ENCODE peak calls at places on chromosomes 13 and 19, in four cellular contexts. M, K, X and G are unnamed samples.

GRCh38 chr19:46924874-46925547 is 64.2 kb downstream of the ARHGAP35 start:
- DNase-seq in M (no peak), K (no peak), X (peak), G (peak)

GRCh38 chr13:99446242-99446641 is 55.0 kb upstream of the TM9SF2 start:
- DNase-seq in M (peak), K (no peak), X (no peak), G (no peak)

GRCh38 chr19:14030997-14031718 is 404 bp upstream of the IL27RA start:
- DNase-seq in M (no peak), K (no peak), X (no peak), G (no peak)

GRCh38 chr13:73340069-73340468 is 281.3 kb downstream of the KLF5 start:
- DNase-seq in M (no peak), K (no peak), X (no peak), G (no peak)

GRCh38 chr13:64397699-64398098 is 2832.4 kb downstream of the PCDH9 start:
- DNase-seq in M (no peak), K (no peak), X (no peak), G (no peak)

GRCh38 chr19:49746206-49746958 is 16.7 kb downstream of the TSKS start:
- DNase-seq in M (peak), K (peak), X (peak), G (peak)

GRCh38 chr13:84994582-84994981 is 804.6 kb downstream of the SLITRK6 start:
- DNase-seq in M (no peak), K (no peak), X (no peak), G (no peak)

GRCh38 chr13:52767949-52768516 is 28.4 kb upstream of the CNMD start:
- DNase-seq in M (no peak), K (no peak), X (no peak), G (no peak)

GRCh38 chr19:3142292-3142670 is 6.4 kb downstream of the GNA15 start:
- DNase-seq in M (peak), K (no peak), X (no peak), G (no peak)

GRCh38 chr19:368624-369020 is 24.0 kb upstream of the MIER2 start:
- DNase-seq in M (no peak), K (no peak), X (no peak), G (no peak)

GRCh38 chr19:43028866-43029265 is 2.6 kb upstream of the PSG11 start:
- DNase-seq in M (no peak), K (no peak), X (no peak), G (no peak)

GRCh38 chr19:10935371-10936059 is 6.9 kb downstream of the TIMM29 start:
- DNase-seq in M (no peak), K (no peak), X (no peak), G (no peak)

GRCh38 chr13:68715651-68716050 is 1392.0 kb upstream of the ATXN8OS start:
- DNase-seq in M (no peak), K (no peak), X (no peak), G (no peak)

GRCh38 chr19:56764296-56764695 is 76.2 kb downstream of the PEG3 start:
- DNase-seq in M (no peak), K (no peak), X (no peak), G (no peak)

GRCh38 chr13:21338156-21338555 is 120.9 kb downstream of the ZDHHC20 start:
- DNase-seq in M (no peak), K (no peak), X (no peak), G (no peak)

GRCh38 chr13:98366959-98367358 is 189.9 kb upstream of the RNF113B start:
- DNase-seq in M (no peak), K (no peak), X (no peak), G (no peak)

GRCh38 chr13:98370261-98370660 is 193.2 kb upstream of the RNF113B start:
- DNase-seq in M (no peak), K (peak), X (no peak), G (no peak)

GRCh38 chr13:98365291-98365690 is 188.2 kb upstream of the RNF113B start:
- DNase-seq in M (no peak), K (no peak), X (no peak), G (no peak)

GRCh38 chr13:98370806-98371553 is 193.9 kb upstream of the RNF113B start:
- DNase-seq in M (no peak), K (peak), X (no peak), G (no peak)

GRCh38 chr13:98368019-98368418 is 190.9 kb upstream of the RNF113B start:
- DNase-seq in M (no peak), K (no peak), X (no peak), G (no peak)
- TF ChIP-seq JUND in M (no peak), K (no peak), X (no peak), G (no peak)

GRCh38 chr13:50708461-50708860 is 135.0 kb downstream of the DLEU7 start:
- DNase-seq in M (no peak), K (no peak), X (no peak), G (no peak)
- TF ChIP-seq JUND in M (no peak), K (no peak), X (no peak), G (no peak)

GRCh38 chr19:55377356-55378131 is 918 bp downstream of the TMEM190 start:
- DNase-seq in M (no peak), K (peak), X (no peak), G (no peak)

GRCh38 chr19:55376381-55376933 is at the start of gene TMEM190:
- DNase-seq in M (no peak), K (peak), X (peak), G (no peak)

GRCh38 chr19:55373318-55373992 is 3.2 kb upstream of the TMEM190 start:
- DNase-seq in M (no peak), K (no peak), X (no peak), G (no peak)

GRCh38 chr19:55372316-55373081 is 2.2 kb upstream of the IL11 start:
- DNase-seq in M (no peak), K (no peak), X (no peak), G (no peak)

DNA sequence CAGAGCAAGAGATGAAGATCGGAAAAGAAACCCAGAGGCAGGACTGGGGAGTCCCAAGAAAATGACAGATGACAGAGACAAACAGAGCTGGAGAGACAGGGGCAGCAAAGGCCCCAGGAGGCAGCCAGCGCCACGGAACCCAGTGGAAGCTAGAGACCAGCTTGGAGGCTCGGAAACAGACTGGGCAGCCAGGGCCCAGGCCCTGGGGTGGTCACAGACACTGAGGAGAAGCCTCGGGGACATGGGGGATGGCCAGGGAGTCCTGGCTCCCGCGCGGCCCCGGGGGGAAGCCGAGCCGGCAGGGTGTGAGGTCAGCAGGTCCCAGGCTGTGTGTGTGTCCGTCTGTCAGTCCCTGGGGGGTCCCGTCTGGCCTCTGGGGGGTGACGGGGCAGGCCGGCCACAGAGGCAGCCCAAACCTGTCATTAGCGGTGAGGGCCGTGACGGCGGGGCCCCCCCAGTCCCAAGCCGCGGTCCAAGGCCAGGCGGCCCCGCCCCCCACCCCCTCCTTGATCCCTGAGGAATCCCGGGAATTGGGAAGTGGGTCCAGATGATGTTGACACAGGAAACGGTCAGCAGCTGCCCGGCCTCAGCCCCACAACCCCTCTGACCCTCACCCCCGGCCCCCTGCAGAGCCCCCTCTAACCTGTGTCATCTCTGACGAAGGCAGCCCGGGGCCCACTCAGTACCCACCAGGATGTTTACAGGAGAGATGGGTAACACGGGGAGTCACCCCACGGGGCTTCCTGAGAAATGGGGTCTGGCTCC is 2.5 kb upstream of the TMEM190 start:
- DNase-seq in M (no peak), K (no peak), X (no peak), G (no peak)
- TF ChIP-seq JUND in M (no peak), K (no peak), X (no peak), G (no peak)

DNA sequence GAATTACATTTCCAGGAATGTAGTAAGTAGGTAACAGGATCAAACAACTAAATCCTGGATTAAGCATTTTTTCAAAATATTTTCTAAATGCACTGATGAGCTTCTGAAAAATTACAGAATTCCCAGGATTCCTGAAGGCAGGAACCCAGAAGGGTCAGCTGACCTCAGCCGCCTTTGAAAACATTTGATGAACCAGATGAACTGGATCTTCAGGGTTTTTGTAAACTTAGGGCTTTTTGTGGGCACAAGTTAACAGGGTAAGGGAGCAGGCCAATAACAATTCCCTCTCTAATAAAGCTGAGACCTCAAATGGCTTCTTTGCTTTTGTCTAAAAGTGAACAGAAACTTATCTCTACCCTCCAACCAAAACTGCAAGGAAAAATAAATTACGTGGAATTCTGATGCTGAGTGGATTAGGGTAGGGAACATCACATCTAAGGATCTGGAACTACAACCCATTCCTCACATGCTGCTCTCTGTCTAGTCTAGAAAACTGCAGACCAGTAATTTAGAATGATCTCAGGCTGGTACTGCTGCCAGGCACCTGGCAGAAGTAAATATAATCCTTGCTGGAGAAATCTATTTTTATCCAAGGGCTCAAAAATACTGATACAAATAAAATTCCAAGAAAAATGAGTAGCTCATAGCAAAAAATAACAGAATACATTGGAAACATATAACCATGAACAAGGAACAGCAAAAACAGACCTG is 48.2 kb upstream of the N4BP2L1 start:
- DNase-seq in M (no peak), K (no peak), X (no peak), G (no peak)
- TF ChIP-seq JUND in M (no peak), K (no peak), X (no peak), G (no peak)

GRCh38 chr13:42041684-42042035 is 6.8 kb upstream of the DGKH start:
- DNase-seq in M (no peak), K (peak), X (peak), G (peak)

GRCh38 chr13:42039457-42039945 is 8.9 kb upstream of the DGKH start:
- DNase-seq in M (peak), K (no peak), X (peak), G (no peak)

GRCh38 chr13:42041017-42041683 is 7.3 kb upstream of the DGKH start:
- DNase-seq in M (peak), K (peak), X (peak), G (peak)

GRCh38 chr13:42039946-42040729 is 8.3 kb upstream of the DGKH start:
- DNase-seq in M (peak), K (peak), X (peak), G (peak)

GRCh38 chr13:42040730-42041016 is 7.8 kb upstream of the DGKH start:
- DNase-seq in M (no peak), K (no peak), X (no peak), G (no peak)
- TF ChIP-seq JUND in M (no peak), K (no peak), X (no peak), G (no peak)

GRCh38 chr13:23985846-23986245 is 88.5 kb upstream of the C1QTNF9B start:
- DNase-seq in M (no peak), K (no peak), X (no peak), G (no peak)
- TF ChIP-seq JUND in M (no peak), K (no peak), X (no peak), G (no peak)